ENCODE peak calls at places on chromosomes 3 and 15, in seven cellular contexts. One of them, this sample, is unnamed.

GRCh38 chr3:45017826-45018225 is 8.3 kb upstream of the CLEC3B start:
- DNase-seq in GM20000: no peak
- DNase-seq in GM06990: no peak
- DNase-seq in activated B cell treated with CpG ODN at 0.5 μM for 24 hours: no peak
- DNase-seq in type B pancreatic cell: no peak
- DNase-seq in glutamatergic neuron: no peak
- DNase-seq in WERI-Rb-1: no peak
- DNase-seq in this sample: no peak

GRCh38 chr3:170277833-170278586 is 55.8 kb downstream of the PRKCI start:
- DNase-seq in GM20000: peak; percentile 11
- DNase-seq in GM06990: no peak
- DNase-seq in activated B cell treated with CpG ODN at 0.5 μM for 24 hours: no peak
- DNase-seq in type B pancreatic cell: no peak
- DNase-seq in glutamatergic neuron: no peak
- DNase-seq in WERI-Rb-1: no peak
- DNase-seq in this sample: no peak

GRCh38 chr3:172982731-172983364 is 158.2 kb downstream of the SPATA16 start:
- DNase-seq in GM20000: no peak
- DNase-seq in GM06990: no peak
- DNase-seq in activated B cell treated with CpG ODN at 0.5 μM for 24 hours: no peak
- DNase-seq in type B pancreatic cell: no peak
- DNase-seq in glutamatergic neuron: no peak
- DNase-seq in WERI-Rb-1: no peak
- DNase-seq in this sample: no peak

GRCh38 chr15:101169457-101170071 is 82.3 kb downstream of the CHSY1 start:
- DNase-seq in GM20000: no peak
- DNase-seq in GM06990: no peak
- DNase-seq in activated B cell treated with CpG ODN at 0.5 μM for 24 hours: no peak
- DNase-seq in type B pancreatic cell: no peak
- DNase-seq in glutamatergic neuron: peak; percentile 49
- DNase-seq in WERI-Rb-1: no peak
- DNase-seq in this sample: no peak

GRCh38 chr3:98213276-98213675 is 46.8 kb downstream of the OR5H15 start:
- DNase-seq in GM20000: no peak
- DNase-seq in GM06990: no peak
- DNase-seq in activated B cell treated with CpG ODN at 0.5 μM for 24 hours: no peak
- DNase-seq in type B pancreatic cell: no peak
- DNase-seq in glutamatergic neuron: no peak
- DNase-seq in WERI-Rb-1: no peak
- DNase-seq in this sample: no peak

GRCh38 chr15:79042213-79042928 is 48.2 kb downstream of the RASGRF1 start:
- DNase-seq in GM20000: no peak
- DNase-seq in GM06990: no peak
- DNase-seq in activated B cell treated with CpG ODN at 0.5 μM for 24 hours: no peak
- DNase-seq in type B pancreatic cell: no peak
- DNase-seq in glutamatergic neuron: no peak
- DNase-seq in WERI-Rb-1: no peak
- DNase-seq in this sample: no peak

GRCh38 chr3:112746675-112747276 is 99.9 kb downstream of the CD200R1L start:
- DNase-seq in GM20000: no peak
- DNase-seq in GM06990: no peak
- DNase-seq in activated B cell treated with CpG ODN at 0.5 μM for 24 hours: no peak
- DNase-seq in type B pancreatic cell: no peak
- DNase-seq in glutamatergic neuron: no peak
- DNase-seq in WERI-Rb-1: no peak
- DNase-seq in this sample: no peak

GRCh38 chr15:94164202-94164807 is 67.1 kb upstream of the MCTP2 start:
- DNase-seq in GM20000: peak; percentile 29
- DNase-seq in GM06990: no peak
- DNase-seq in activated B cell treated with CpG ODN at 0.5 μM for 24 hours: no peak
- DNase-seq in type B pancreatic cell: no peak
- DNase-seq in glutamatergic neuron: peak; percentile 68
- DNase-seq in WERI-Rb-1: peak; percentile 11
- DNase-seq in this sample: peak; percentile 40

GRCh38 chr15:68227806-68228142 is 1.8 kb downstream of the CLN6 start:
- DNase-seq in GM20000: peak; percentile 19
- DNase-seq in GM06990: no peak
- DNase-seq in activated B cell treated with CpG ODN at 0.5 μM for 24 hours: no peak
- DNase-seq in type B pancreatic cell: peak; percentile 57
- DNase-seq in glutamatergic neuron: no peak
- DNase-seq in WERI-Rb-1: no peak
- DNase-seq in this sample: no peak

GRCh38 chr3:189808246-189809007 is 177.2 kb downstream of the TP63 start:
- DNase-seq in GM20000: no peak
- DNase-seq in GM06990: no peak
- DNase-seq in activated B cell treated with CpG ODN at 0.5 μM for 24 hours: no peak
- DNase-seq in type B pancreatic cell: no peak
- DNase-seq in glutamatergic neuron: no peak
- DNase-seq in WERI-Rb-1: no peak
- DNase-seq in this sample: no peak

GRCh38 chr3:64861684-64862083 is 173.9 kb upstream of the ADAMTS9 start:
- DNase-seq in GM20000: no peak
- DNase-seq in GM06990: no peak
- DNase-seq in activated B cell treated with CpG ODN at 0.5 μM for 24 hours: no peak
- DNase-seq in type B pancreatic cell: no peak
- DNase-seq in glutamatergic neuron: no peak
- DNase-seq in WERI-Rb-1: no peak
- DNase-seq in this sample: no peak

GRCh38 chr15:95468820-95469219 is 861.7 kb upstream of the NR2F2 start:
- DNase-seq in GM20000: no peak
- DNase-seq in GM06990: no peak
- DNase-seq in activated B cell treated with CpG ODN at 0.5 μM for 24 hours: no peak
- DNase-seq in type B pancreatic cell: no peak
- DNase-seq in glutamatergic neuron: peak; percentile 38
- DNase-seq in WERI-Rb-1: no peak
- DNase-seq in this sample: no peak

GRCh38 chr3:58568572-58569286 is 8.5 kb downstream of the FAM107A start:
- DNase-seq in GM20000: peak; percentile 69
- DNase-seq in GM06990: no peak
- DNase-seq in activated B cell treated with CpG ODN at 0.5 μM for 24 hours: peak; percentile 61
- DNase-seq in type B pancreatic cell: peak; percentile 87
- DNase-seq in glutamatergic neuron: peak; percentile 90
- DNase-seq in WERI-Rb-1: peak; percentile 75
- DNase-seq in this sample: peak; percentile 76

GRCh38 chr3:77038928-77039605 is 832 bp upstream of the ROBO2 start:
- DNase-seq in GM20000: no peak
- DNase-seq in GM06990: no peak
- DNase-seq in activated B cell treated with CpG ODN at 0.5 μM for 24 hours: no peak
- DNase-seq in type B pancreatic cell: peak; percentile 67
- DNase-seq in glutamatergic neuron: peak; percentile 36
- DNase-seq in WERI-Rb-1: peak; percentile 52
- DNase-seq in this sample: no peak

GRCh38 chr15:87816016-87816415 is 440.5 kb downstream of the NTRK3 start:
- DNase-seq in GM20000: no peak
- DNase-seq in GM06990: no peak
- DNase-seq in activated B cell treated with CpG ODN at 0.5 μM for 24 hours: no peak
- DNase-seq in type B pancreatic cell: no peak
- DNase-seq in glutamatergic neuron: no peak
- DNase-seq in WERI-Rb-1: no peak
- DNase-seq in this sample: no peak

GRCh38 chr3:64575211-64575844 is 112.5 kb downstream of the ADAMTS9 start:
- DNase-seq in GM20000: peak; percentile 16
- DNase-seq in GM06990: no peak
- DNase-seq in activated B cell treated with CpG ODN at 0.5 μM for 24 hours: no peak
- DNase-seq in type B pancreatic cell: no peak
- DNase-seq in glutamatergic neuron: no peak
- DNase-seq in WERI-Rb-1: peak; percentile 15
- DNase-seq in this sample: peak; percentile 21

GRCh38 chr3:133540896-133541674 is 32.4 kb upstream of the CDV3 start:
- DNase-seq in GM20000: peak; percentile 58
- DNase-seq in GM06990: peak; percentile 40
- DNase-seq in activated B cell treated with CpG ODN at 0.5 μM for 24 hours: no peak
- DNase-seq in type B pancreatic cell: no peak
- DNase-seq in glutamatergic neuron: no peak
- DNase-seq in WERI-Rb-1: peak; percentile 20
- DNase-seq in this sample: peak; percentile 53

DNA sequence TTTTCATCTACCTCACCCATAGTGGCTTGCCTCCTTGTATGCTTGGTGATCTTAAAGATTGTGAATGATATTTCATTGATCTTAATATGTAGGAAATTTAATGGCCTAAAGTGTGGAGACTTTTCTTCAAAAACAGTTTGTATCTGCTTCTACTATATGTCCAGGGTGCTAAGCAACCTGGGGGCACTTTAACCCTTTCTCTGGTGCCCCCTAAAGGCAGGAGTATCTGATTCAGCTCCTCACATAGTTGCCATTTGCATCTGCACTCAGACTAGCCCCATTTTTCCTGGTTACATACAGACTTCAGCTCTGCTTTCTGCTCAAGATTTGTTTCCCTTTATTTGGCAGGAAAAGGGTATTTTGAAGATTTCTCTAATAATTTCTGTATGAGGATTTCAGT is 5.2 kb upstream of the PFN2 start:
- DNase-seq in GM20000: peak; percentile 43
- DNase-seq in GM06990: no peak
- DNase-seq in activated B cell treated with CpG ODN at 0.5 μM for 24 hours: no peak
- DNase-seq in type B pancreatic cell: no peak
- DNase-seq in glutamatergic neuron: no peak
- DNase-seq in WERI-Rb-1: no peak
- DNase-seq in this sample: peak; percentile 36
- TF ChIP-seq CTCF in GM20000: peak; percentile 8
- TF ChIP-seq CTCF in GM06990: peak; percentile 37
- TF ChIP-seq CTCF in activated B cell treated with CpG ODN at 0.5 μM for 24 hours: no peak
- TF ChIP-seq CTCF in type B pancreatic cell: no peak
- TF ChIP-seq CTCF in glutamatergic neuron: no peak
- TF ChIP-seq CTCF in WERI-Rb-1: no peak
- TF ChIP-seq CTCF in this sample: peak; percentile 36

DNA sequence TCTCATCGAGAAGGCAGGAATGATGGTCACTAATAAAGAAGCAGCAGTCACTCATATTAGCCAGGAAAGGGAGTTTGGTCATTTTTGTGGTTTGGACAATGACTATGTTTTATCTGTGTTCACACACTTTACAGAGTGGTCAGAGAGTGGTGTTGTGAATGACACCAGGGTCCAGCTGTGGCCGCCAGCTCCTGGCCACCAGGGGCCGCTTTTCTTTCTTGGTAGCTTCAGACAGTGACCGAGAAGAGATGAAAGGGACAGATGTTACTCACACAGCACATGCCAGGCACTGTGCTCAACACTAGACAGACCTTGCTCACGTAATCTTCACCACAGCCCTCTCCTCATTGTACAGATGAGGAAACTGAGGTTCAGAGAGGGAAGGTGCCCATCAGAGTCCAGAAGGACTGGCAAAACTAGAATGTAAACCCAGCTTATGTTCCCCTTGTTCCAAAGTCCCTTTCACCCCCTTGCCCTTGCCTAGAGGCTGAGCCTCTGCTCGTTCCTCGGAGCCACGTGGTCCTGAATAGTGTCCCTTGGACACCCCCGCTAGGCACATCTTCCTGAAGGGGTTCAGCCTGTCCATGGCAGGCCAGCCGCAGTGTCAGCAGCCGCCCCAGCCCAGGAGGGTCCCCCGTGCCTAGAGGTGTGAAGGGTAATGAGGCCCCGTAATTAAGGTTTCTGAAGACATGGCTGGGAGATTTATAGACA is 55.6 kb downstream of the CYP11A1 start:
- DNase-seq in GM20000: peak; percentile 52
- DNase-seq in GM06990: no peak
- DNase-seq in activated B cell treated with CpG ODN at 0.5 μM for 24 hours: no peak
- DNase-seq in type B pancreatic cell: no peak
- DNase-seq in glutamatergic neuron: peak; percentile 47
- DNase-seq in WERI-Rb-1: peak; percentile 79
- DNase-seq in this sample: no peak
- TF ChIP-seq CTCF in GM20000: peak; percentile 55
- TF ChIP-seq CTCF in GM06990: peak; percentile 75
- TF ChIP-seq CTCF in activated B cell treated with CpG ODN at 0.5 μM for 24 hours: no peak
- TF ChIP-seq CTCF in type B pancreatic cell: peak; percentile 76
- TF ChIP-seq CTCF in glutamatergic neuron: peak; percentile 44
- TF ChIP-seq CTCF in WERI-Rb-1: peak; percentile 85
- TF ChIP-seq CTCF in this sample: peak; percentile 49

GRCh38 chr3:119695480-119695879 is 7.3 kb upstream of the CFAP91 start:
- DNase-seq in GM20000: no peak
- DNase-seq in GM06990: no peak
- DNase-seq in activated B cell treated with CpG ODN at 0.5 μM for 24 hours: no peak
- DNase-seq in type B pancreatic cell: no peak
- DNase-seq in glutamatergic neuron: no peak
- DNase-seq in WERI-Rb-1: no peak
- DNase-seq in this sample: no peak

DNA sequence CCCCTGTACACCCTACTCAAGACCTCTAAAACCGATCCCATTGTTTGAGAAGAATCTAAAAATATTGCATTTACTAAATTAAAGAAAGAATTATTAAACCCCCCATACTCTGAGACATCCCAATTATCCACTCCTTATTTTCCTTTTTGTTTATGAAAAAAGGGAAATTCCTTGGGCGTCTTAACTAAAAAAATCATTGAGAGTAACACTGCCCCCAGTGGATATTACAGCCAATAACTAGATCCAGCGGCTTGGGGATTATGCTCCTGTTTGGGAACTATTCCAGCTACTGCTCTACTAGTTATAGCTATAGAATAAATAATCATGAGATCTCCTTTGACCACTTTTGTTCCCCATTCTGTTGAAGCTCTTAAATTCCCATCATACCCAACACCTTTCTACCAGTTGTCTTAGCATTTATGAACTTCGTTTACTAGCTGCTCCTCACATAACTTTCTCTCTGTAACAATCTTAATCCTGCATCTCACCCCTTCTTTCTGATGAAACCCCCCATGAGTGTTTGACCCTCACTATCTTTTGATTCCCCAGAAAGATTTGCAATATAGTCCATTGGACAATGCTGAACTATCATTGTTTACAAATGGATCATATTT is 12.7 kb upstream of the CFAP91 start:
- DNase-seq in GM20000: no peak
- DNase-seq in GM06990: no peak
- DNase-seq in activated B cell treated with CpG ODN at 0.5 μM for 24 hours: no peak
- DNase-seq in type B pancreatic cell: no peak
- DNase-seq in glutamatergic neuron: no peak
- DNase-seq in WERI-Rb-1: no peak
- DNase-seq in this sample: no peak
- TF ChIP-seq CTCF in GM20000: peak; percentile 15
- TF ChIP-seq CTCF in GM06990: peak; percentile 31
- TF ChIP-seq CTCF in activated B cell treated with CpG ODN at 0.5 μM for 24 hours: no peak
- TF ChIP-seq CTCF in type B pancreatic cell: peak; percentile 77
- TF ChIP-seq CTCF in glutamatergic neuron: peak; percentile 68
- TF ChIP-seq CTCF in WERI-Rb-1: peak; percentile 32
- TF ChIP-seq CTCF in this sample: peak; percentile 44

DNA sequence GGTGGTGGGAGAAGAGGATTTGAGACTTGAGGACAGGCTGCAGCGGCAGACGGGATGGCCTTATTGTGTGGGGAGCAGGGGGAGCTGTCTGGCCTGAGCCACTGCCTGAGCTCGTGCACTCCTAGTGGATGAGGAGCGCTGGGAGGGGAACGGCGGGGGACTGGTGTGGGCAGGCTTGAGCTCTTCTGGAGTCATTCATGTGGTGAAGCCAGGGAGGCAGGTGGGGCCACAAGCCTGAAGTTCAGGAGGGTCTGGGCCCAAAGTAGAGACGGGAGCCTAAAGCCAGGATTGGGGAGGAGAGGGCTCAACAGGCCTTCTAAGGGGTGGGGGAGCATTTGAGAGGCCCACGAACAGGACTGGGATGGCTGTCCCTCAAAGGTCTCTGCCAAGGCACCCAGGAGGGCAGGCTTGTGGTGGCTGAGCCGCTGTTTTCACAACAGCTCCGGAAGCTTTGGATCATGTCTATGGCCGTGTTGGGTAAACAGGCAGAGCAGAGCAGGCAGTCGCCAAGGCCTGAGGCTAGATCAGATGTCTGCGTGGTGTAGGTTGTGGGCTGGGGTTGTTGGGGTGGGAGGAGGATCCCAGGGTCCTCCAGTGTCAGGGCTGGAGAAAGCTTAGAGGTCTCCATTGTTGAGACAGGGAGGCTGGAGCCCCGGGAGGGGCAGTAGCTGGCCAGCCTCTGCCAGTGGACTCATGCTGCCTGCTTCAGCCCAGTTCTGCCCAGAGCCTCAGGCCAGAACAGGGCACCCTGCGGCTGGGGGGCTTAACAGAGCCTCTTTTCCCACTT is 8.2 kb downstream of the PRKCD start:
- DNase-seq in GM20000: no peak
- DNase-seq in GM06990: peak; percentile 58
- DNase-seq in activated B cell treated with CpG ODN at 0.5 μM for 24 hours: no peak
- DNase-seq in type B pancreatic cell: no peak
- DNase-seq in glutamatergic neuron: peak; percentile 52
- DNase-seq in WERI-Rb-1: peak; percentile 86
- DNase-seq in this sample: no peak
- TF ChIP-seq CTCF in GM20000: no peak
- TF ChIP-seq CTCF in GM06990: no peak
- TF ChIP-seq CTCF in activated B cell treated with CpG ODN at 0.5 μM for 24 hours: no peak
- TF ChIP-seq CTCF in type B pancreatic cell: no peak
- TF ChIP-seq CTCF in glutamatergic neuron: no peak
- TF ChIP-seq CTCF in WERI-Rb-1: peak; percentile 57
- TF ChIP-seq CTCF in this sample: no peak